ENCODE peak calls at places on chromosomes 5 and 9, in four cellular contexts. F is IMR-90, B is H1, K is GM12878. D is an unnamed sample.

GRCh38 chr5:115601709-115602584 is at the start of gene TICAM2:
- DNase-seq in K (peak), F (peak), B (peak), D (peak)

GRCh38 chr9:129482521-129483466 is 138.1 kb downstream of the C9orf50 start:
- DNase-seq in B (no peak), K (no peak), F (peak), D (peak)

GRCh38 chr5:93915142-93915553 is 173.7 kb upstream of the POU5F2 start:
- DNase-seq in B (no peak), F (peak), K (peak), D (peak)

GRCh38 chr5:39423331-39423751 is 1.4 kb downstream of the DAB2 start:
- DNase-seq in B (no peak), F (no peak), K (no peak), D (no peak)

GRCh38 chr5:169142264-169142970 is 158.5 kb downstream of the SLIT3 start:
- DNase-seq in K (no peak), B (no peak), F (no peak), D (no peak)

GRCh38 chr5:87074934-87075541 is 192.6 kb upstream of the RASA1 start:
- DNase-seq in K (peak), B (no peak), F (no peak), D (no peak)

GRCh38 chr9:77018058-77019009 is 1.1 kb upstream of the FOXB2 start:
- DNase-seq in B (no peak), K (no peak), F (no peak), D (no peak)

GRCh38 chr9:96216618-96217017 is 85.4 kb downstream of the HSD17B3 start:
- DNase-seq in F (no peak), B (no peak), K (no peak), D (no peak)

GRCh38 chr5:19564036-19564435 is 424.0 kb downstream of the CDH18 start:
- DNase-seq in K (no peak), F (no peak), B (no peak), D (no peak)

GRCh38 chr5:179558912-179559279 is 8.5 kb downstream of the RUFY1 start:
- DNase-seq in B (peak), F (peak), K (no peak), D (no peak)

GRCh38 chr9:2872307-2872940 is 28.5 kb upstream of the PUM3 start:
- DNase-seq in B (no peak), F (peak), K (no peak), D (no peak)

GRCh38 chr5:171435908-171436307 is 16.5 kb downstream of the FGF18 start:
- DNase-seq in F (no peak), K (no peak), B (no peak), D (no peak)

GRCh38 chr9:72150653-72151052 is 1.4 kb downstream of the GDA start:
- DNase-seq in F (no peak), B (no peak), K (no peak), D (no peak)

GRCh38 chr9:92360083-92360482 is 34.3 kb downstream of the CENPP start:
- DNase-seq in B (no peak), K (no peak), F (no peak), D (no peak)

GRCh38 chr5:30749971-30750370 is 443.5 kb upstream of the CDH6 start:
- DNase-seq in F (peak), K (no peak), B (no peak), D (no peak)

GRCh38 chr5:31197183-31197582 is 3.7 kb downstream of the CDH6 start:
- DNase-seq in K (no peak), B (no peak), F (peak), D (no peak)

GRCh38 chr5:86129009-86129408 is 488.7 kb upstream of the COX7C start:
- DNase-seq in B (no peak), K (no peak), F (no peak), D (no peak)

GRCh38 chr5:38134750-38135330 is 123.5 kb upstream of the EGFLAM start:
- DNase-seq in B (no peak), K (no peak), F (no peak), D (no peak)

GRCh38 chr5:71586052-71586940 is 844 bp upstream of the MCCC2 start:
- DNase-seq in B (no peak), K (peak), F (peak), D (peak)

GRCh38 chr5:11941566-11941965 is 37.3 kb upstream of the CTNND2 start:
- DNase-seq in F (no peak), K (no peak), B (no peak), D (no peak)

GRCh38 chr5:148421661-148422060 is 37.9 kb downstream of the FBXO38 start:
- DNase-seq in F (no peak), K (no peak), B (no peak), D (no peak)

GRCh38 chr5:148412124-148412523 is 28.4 kb downstream of the FBXO38 start:
- DNase-seq in B (no peak), K (no peak), F (no peak), D (no peak)

GRCh38 chr5:148414848-148415247 is 31.1 kb downstream of the FBXO38 start:
- DNase-seq in B (no peak), F (no peak), K (no peak), D (no peak)

GRCh38 chr5:148418511-148418910 is 34.8 kb downstream of the FBXO38 start:
- DNase-seq in F (no peak), B (no peak), K (no peak), D (no peak)

GRCh38 chr5:148416921-148417320 is 33.2 kb downstream of the FBXO38 start:
- DNase-seq in B (no peak), K (no peak), F (no peak), D (no peak)
- TF ChIP-seq CHD1 in B (no peak), K (no peak), F (no peak), D (no peak)

GRCh38 chr5:134053840-134054338 is 49.1 kb upstream of the VDAC1 start:
- DNase-seq in B (no peak), F (peak), K (no peak), D (no peak)
- TF ChIP-seq CHD1 in B (no peak), F (no peak), K (no peak), D (no peak)

GRCh38 chr9:124280176-124280691 is 22.5 kb downstream of the NEK6 start:
- DNase-seq in F (peak), B (no peak), K (no peak), D (no peak)
- TF ChIP-seq CHD1 in F (no peak), B (no peak), K (no peak), D (no peak)

GRCh38 chr9:136050706-136051567 is 44.2 kb downstream of the NACC2 start:
- DNase-seq in K (no peak), F (peak), B (peak), D (no peak)
- TF ChIP-seq CHD1 in K (no peak), F (no peak), B (no peak), D (no peak)